ENCODE peak calls at places on chromosomes 12 and 14, in ten cellular contexts. J, A, O, Z, E, W, C, Q, S and M are unnamed samples.

GRCh38 chr14:37594916-37595808 is at the start of the genes FOXA1 and TTC6:
- DNase-seq in J (peak), A (peak), O (no peak), Z (peak), E (peak), W (no peak), C (no peak), Q (no peak), S (no peak), M (no peak)

GRCh38 chr12:111766608-111767361 is at the start of gene ALDH2:
- DNase-seq in J (peak), A (peak), O (peak), Z (no peak), E (peak), W (no peak), C (peak), Q (peak), S (peak), M (peak)

GRCh38 chr12:115294443-115295133 is 610.6 kb upstream of the TBX3 start:
- DNase-seq in J (no peak), A (no peak), O (no peak), Z (no peak), E (no peak), W (no peak), C (no peak), Q (no peak), S (no peak), M (no peak)

GRCh38 chr12:879641-880040 is 69.9 kb downstream of the RAD52 start:
- DNase-seq in J (no peak), A (no peak), O (peak), Z (no peak), E (no peak), W (no peak), C (no peak), Q (no peak), S (no peak), M (no peak)

GRCh38 chr12:114476159-114476558 is 70.2 kb upstream of the TBX5 start:
- DNase-seq in J (peak), A (no peak), O (no peak), Z (no peak), E (no peak), W (no peak), C (no peak), Q (no peak), S (no peak), M (no peak)

GRCh38 chr12:89183985-89184435 is 168.3 kb downstream of the DUSP6 start:
- DNase-seq in J (no peak), A (no peak), O (peak), Z (no peak), E (no peak), W (no peak), C (peak), Q (no peak), S (no peak), M (no peak)

GRCh38 chr12:113403435-113404415 is at the start of gene SDS:
- DNase-seq in J (peak), A (peak), O (no peak), Z (peak), E (no peak), W (no peak), C (peak), Q (no peak), S (no peak), M (no peak)

GRCh38 chr12:101407054-101407437 is 526 bp downstream of the ARL1 start:
- DNase-seq in J (no peak), A (no peak), O (no peak), Z (no peak), E (no peak), W (no peak), C (no peak), Q (no peak), S (peak), M (no peak)

GRCh38 chr14:95487669-95488084 is 28.8 kb downstream of the SYNE3 start:
- DNase-seq in J (no peak), A (no peak), O (no peak), Z (no peak), E (no peak), W (no peak), C (no peak), Q (no peak), S (no peak), M (no peak)

GRCh38 chr12:105740970-105741725 is 397.6 kb downstream of the NUAK1 start:
- DNase-seq in J (peak), A (peak), O (peak), Z (no peak), E (no peak), W (no peak), C (peak), Q (no peak), S (no peak), M (no peak)

GRCh38 chr14:63689132-63689531 is 38.7 kb downstream of the SGPP1 start:
- DNase-seq in J (no peak), A (no peak), O (no peak), Z (no peak), E (peak), W (no peak), C (no peak), Q (no peak), S (no peak), M (no peak)

GRCh38 chr12:6653342-6653741 is 6.1 kb upstream of the ACRBP start:
- DNase-seq in J (no peak), A (no peak), O (no peak), Z (no peak), E (no peak), W (no peak), C (no peak), Q (no peak), S (no peak), M (no peak)

GRCh38 chr14:36454599-36455240 is 65.3 kb downstream of the NKX2-1 start:
- DNase-seq in J (no peak), A (no peak), O (no peak), Z (no peak), E (peak), W (no peak), C (no peak), Q (no peak), S (no peak), M (no peak)

GRCh38 chr14:23559010-23559920 is 3.2 kb downstream of the THTPA start:
- DNase-seq in J (peak), A (no peak), O (peak), Z (peak), E (peak), W (no peak), C (no peak), Q (peak), S (peak), M (no peak)

GRCh38 chr12:46680506-46680905 is 145.3 kb downstream of the SLC38A4 start:
- DNase-seq in J (no peak), A (no peak), O (no peak), Z (no peak), E (no peak), W (no peak), C (no peak), Q (no peak), S (no peak), M (no peak)

GRCh38 chr12:118371354-118372282 is 1.1 kb downstream of the TAOK3 start:
- DNase-seq in J (no peak), A (peak), O (peak), Z (no peak), E (peak), W (no peak), C (peak), Q (peak), S (no peak), M (no peak)

GRCh38 chr14:101196051-101196450 is 292.5 kb upstream of the RTL1 start:
- DNase-seq in J (no peak), A (no peak), O (no peak), Z (no peak), E (no peak), W (no peak), C (no peak), Q (no peak), S (no peak), M (peak)

GRCh38 chr14:49882826-49883694 is 9.8 kb upstream of the ARF6 start:
- DNase-seq in J (no peak), A (no peak), O (no peak), Z (no peak), E (no peak), W (no peak), C (no peak), Q (no peak), S (no peak), M (no peak)

GRCh38 chr12:9634177-9634803 is 26.6 kb upstream of the KLRB1 start:
- DNase-seq in J (peak), A (no peak), O (no peak), Z (peak), E (no peak), W (no peak), C (peak), Q (peak), S (peak), M (no peak)

GRCh38 chr12:17528394-17528793 is 561.6 kb downstream of the RERGL start:
- DNase-seq in J (peak), A (no peak), O (no peak), Z (no peak), E (no peak), W (no peak), C (no peak), Q (no peak), S (peak), M (no peak)

GRCh38 chr12:20807192-20808080 is 3.1 kb upstream of the SLCO1B3 start:
- DNase-seq in J (no peak), A (no peak), O (no peak), Z (no peak), E (no peak), W (no peak), C (no peak), Q (no peak), S (no peak), M (no peak)

GRCh38 chr12:111011999-111012600 is 91.7 kb upstream of the MYL2 start:
- DNase-seq in J (no peak), A (no peak), O (no peak), Z (no peak), E (no peak), W (no peak), C (no peak), Q (no peak), S (no peak), M (no peak)

GRCh38 chr12:72191761-72192160 is 80.4 kb upstream of the TRHDE start:
- DNase-seq in J (no peak), A (no peak), O (no peak), Z (no peak), E (no peak), W (no peak), C (no peak), Q (no peak), S (no peak), M (no peak)

GRCh38 chr14:95495538-95496025 is 20.9 kb downstream of the SYNE3 start:
- DNase-seq in J (no peak), A (no peak), O (no peak), Z (peak), E (no peak), W (no peak), C (no peak), Q (no peak), S (peak), M (no peak)

GRCh38 chr12:131915774-131916173 is 13.3 kb upstream of the PUS1 start:
- DNase-seq in J (no peak), A (no peak), O (no peak), Z (no peak), E (no peak), W (no peak), C (peak), Q (no peak), S (no peak), M (no peak)

GRCh38 chr12:104315326-104316224 is 12.0 kb downstream of the EID3 start:
- DNase-seq in J (no peak), A (no peak), O (no peak), Z (no peak), E (no peak), W (no peak), C (no peak), Q (no peak), S (no peak), M (no peak)

GRCh38 chr12:95473440-95473946 is 459 bp upstream of the METAP2 start:
- DNase-seq in J (peak), A (no peak), O (peak), Z (peak), E (peak), W (no peak), C (peak), Q (no peak), S (peak), M (no peak)

GRCh38 chr12:10276774-10277173 is 30.9 kb upstream of the KLRD1 start:
- DNase-seq in J (no peak), A (no peak), O (no peak), Z (no peak), E (no peak), W (no peak), C (no peak), Q (no peak), S (no peak), M (no peak)

GRCh38 chr14:93161411-93161940 is 23.2 kb downstream of the MOAP1 start:
- DNase-seq in J (no peak), A (no peak), O (no peak), Z (no peak), E (no peak), W (no peak), C (no peak), Q (no peak), S (no peak), M (no peak)

GRCh38 chr14:92471919-92472318 is 41.7 kb upstream of the RIN3 start:
- DNase-seq in J (no peak), A (no peak), O (no peak), Z (no peak), E (peak), W (no peak), C (no peak), Q (no peak), S (no peak), M (peak)

GRCh38 chr12:71138011-71138410 is 19.8 kb downstream of the TSPAN8 start:
- DNase-seq in J (no peak), A (no peak), O (no peak), Z (no peak), E (no peak), W (no peak), C (no peak), Q (no peak), S (no peak), M (no peak)

GRCh38 chr14:100584056-100585031 is 2.9 kb downstream of the BEGAIN start:
- DNase-seq in J (no peak), A (peak), O (peak), Z (no peak), E (no peak), W (no peak), C (peak), Q (no peak), S (no peak), M (no peak)

GRCh38 chr12:132055535-132056096 is 88.5 kb downstream of the DDX51 start:
- DNase-seq in J (no peak), A (no peak), O (no peak), Z (no peak), E (no peak), W (no peak), C (no peak), Q (no peak), S (no peak), M (no peak)

GRCh38 chr12:31218203-31219025 is 107.5 kb downstream of the SINHCAF start:
- DNase-seq in J (no peak), A (no peak), O (no peak), Z (no peak), E (no peak), W (no peak), C (no peak), Q (no peak), S (no peak), M (no peak)

GRCh38 chr12:78149459-78149858 is 318.8 kb downstream of the NAV3 start:
- DNase-seq in J (peak), A (no peak), O (no peak), Z (no peak), E (no peak), W (no peak), C (no peak), Q (no peak), S (no peak), M (no peak)

GRCh38 chr12:613996-614726 is 49.1 kb downstream of the NINJ2 start:
- DNase-seq in J (peak), A (no peak), O (no peak), Z (peak), E (peak), W (no peak), C (no peak), Q (no peak), S (peak), M (no peak)

GRCh38 chr12:24574538-24574937 is 374.4 kb downstream of the BCAT1 start:
- DNase-seq in J (no peak), A (no peak), O (no peak), Z (no peak), E (no peak), W (no peak), C (no peak), Q (no peak), S (no peak), M (no peak)

GRCh38 chr14:34482463-34482862 is 20.4 kb upstream of the SPTSSA start:
- DNase-seq in J (no peak), A (no peak), O (no peak), Z (no peak), E (no peak), W (no peak), C (no peak), Q (no peak), S (no peak), M (no peak)

GRCh38 chr12:65998536-65999530 is 131.7 kb downstream of the LLPH start:
- DNase-seq in J (no peak), A (no peak), O (no peak), Z (no peak), E (no peak), W (no peak), C (no peak), Q (no peak), S (no peak), M (no peak)
- TF ChIP-seq CTCF in J (no peak), A (no peak), O (no peak), Z (no peak), E (no peak), W (no peak), C (no peak), Q (no peak), S (no peak), M (no peak)

GRCh38 chr12:108302471-108303311 is 36.4 kb downstream of the CMKLR1 start:
- DNase-seq in J (no peak), A (peak), O (peak), Z (no peak), E (peak), W (no peak), C (peak), Q (no peak), S (no peak), M (no peak)
- TF ChIP-seq CTCF in J (no peak), A (no peak), O (no peak), Z (no peak), E (peak), W (no peak), C (no peak), Q (no peak), S (no peak), M (no peak)

DNA sequence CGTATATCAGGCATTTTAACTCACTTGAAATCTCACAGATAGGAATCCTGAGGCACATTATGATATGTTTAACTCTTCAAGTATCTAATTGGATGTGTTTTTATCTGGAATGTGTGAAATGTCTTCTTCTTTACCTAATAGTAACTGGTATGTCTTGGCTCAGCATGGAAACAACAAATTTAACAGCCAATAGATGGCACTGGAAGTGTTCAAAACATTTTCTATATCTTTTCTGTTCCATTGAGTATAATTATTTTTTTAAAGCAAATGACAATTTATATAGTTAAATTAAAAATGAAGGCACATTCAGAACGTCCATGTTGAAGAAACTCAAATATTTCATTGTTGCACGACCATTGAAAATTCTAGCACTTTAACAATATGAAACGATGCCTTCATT is 164.6 kb upstream of the SLC16A7 start:
- DNase-seq in J (no peak), A (no peak), O (no peak), Z (no peak), E (no peak), W (no peak), C (no peak), Q (no peak), S (peak), M (no peak)
- TF ChIP-seq CTCF in J (peak), A (peak), O (no peak), Z (no peak), E (no peak), W (no peak), C (no peak), Q (no peak), S (peak), M (peak)

GRCh38 chr12:2652401-2653081 is 142.2 kb upstream of the FKBP4 start:
- DNase-seq in J (no peak), A (no peak), O (no peak), Z (no peak), E (peak), W (no peak), C (no peak), Q (no peak), S (no peak), M (no peak)
- TF ChIP-seq CTCF in J (no peak), A (no peak), O (no peak), Z (no peak), E (no peak), W (no peak), C (no peak), Q (no peak), S (no peak), M (no peak)

GRCh38 chr12:125332900-125333299 is 267.7 kb downstream of the AACS start:
- DNase-seq in J (no peak), A (no peak), O (no peak), Z (no peak), E (no peak), W (no peak), C (no peak), Q (no peak), S (no peak), M (no peak)
- TF ChIP-seq CTCF in J (peak), A (no peak), O (no peak), Z (no peak), E (peak), W (no peak), C (no peak), Q (peak), S (peak), M (peak)

DNA sequence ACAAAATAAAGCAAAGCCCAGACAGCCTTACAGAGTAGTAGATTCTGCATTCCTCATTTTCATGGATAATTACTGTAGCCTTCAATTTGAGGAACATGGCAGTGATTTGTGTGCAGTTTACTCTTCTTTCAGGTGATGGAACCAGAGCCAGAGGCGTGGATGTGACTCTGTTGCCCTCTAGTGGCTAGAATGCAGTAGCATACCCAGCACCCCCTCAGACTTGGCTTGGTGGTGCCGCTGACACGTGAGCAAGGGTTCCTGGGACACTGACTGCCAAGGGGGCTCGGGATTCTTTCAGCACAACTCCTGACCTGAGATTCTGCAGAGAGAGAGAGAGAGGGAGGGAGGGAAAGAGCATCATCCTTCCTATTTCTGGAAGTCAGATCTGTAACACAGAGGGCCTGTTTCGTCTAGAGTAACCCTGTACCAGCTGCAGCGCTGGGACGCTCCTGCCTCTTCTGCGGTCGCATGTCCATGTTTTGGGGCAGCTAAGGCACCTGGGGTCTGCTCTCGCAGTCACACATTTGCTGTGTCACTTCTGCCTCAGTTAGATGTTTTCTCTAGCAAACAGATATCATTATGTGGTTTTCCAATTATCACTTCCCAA is 428.0 kb downstream of the NRXN3 start:
- DNase-seq in J (peak), A (peak), O (peak), Z (peak), E (peak), W (no peak), C (peak), Q (peak), S (peak), M (no peak)
- TF ChIP-seq CTCF in J (peak), A (peak), O (peak), Z (peak), E (peak), W (peak), C (no peak), Q (peak), S (peak), M (peak)

DNA sequence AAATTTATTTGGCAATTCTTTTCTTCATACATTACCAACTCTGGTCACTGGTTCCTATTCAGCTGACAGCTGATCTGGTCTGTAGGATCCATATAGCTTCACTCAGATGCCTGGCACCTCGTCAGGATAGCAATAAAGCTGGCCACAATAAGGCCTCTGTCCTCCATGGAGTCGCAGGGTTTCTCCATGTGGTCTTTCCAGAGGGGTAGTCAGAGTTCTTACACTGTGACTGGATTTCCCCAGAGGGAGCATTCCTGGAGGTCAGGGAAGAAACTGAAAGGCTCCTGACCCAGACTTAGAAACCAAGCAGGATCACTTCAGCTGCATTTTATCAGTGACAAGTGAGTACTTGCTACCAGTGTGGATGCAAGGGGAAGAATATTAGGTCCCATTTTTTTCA is 34.9 kb upstream of the SIX1 start:
- DNase-seq in J (no peak), A (no peak), O (no peak), Z (no peak), E (no peak), W (no peak), C (no peak), Q (no peak), S (no peak), M (no peak)
- TF ChIP-seq CTCF in J (no peak), A (no peak), O (no peak), Z (no peak), E (no peak), W (no peak), C (no peak), Q (no peak), S (no peak), M (no peak)